ENCODE peak calls at places on chromosomes 13 and 19, in six cellular contexts. B is IMR-90, P is prostate gland, M is GM06990, X is thoracic aorta, L is uterus. K is an unnamed sample. For H3K27me3 and H3K36me3, the result is how much of the 10 kb centered on the place peaks cover.

GRCh38 chr13:58682616-58683015 is 1051.1 kb downstream of the PCDH17 start:
- DNase-seq in B (no peak), M (no peak), P (no peak), X (no peak), L (no peak), K (no peak)

GRCh38 chr19:19409235-19410030 is 4.0 kb downstream of the GATAD2A start:
- DNase-seq in L (no peak), B (no peak), M (no peak), P (peak), X (no peak), K (no peak)

GRCh38 chr19:44741841-44742352 is 6.6 kb upstream of the BCL3 start:
- DNase-seq in P (peak), X (peak), L (peak), M (no peak), B (peak), K (peak)

GRCh38 chr19:45800009-45800553 is 7.4 kb upstream of the DMWD start:
- DNase-seq in B (peak), X (no peak), P (no peak), M (peak), L (no peak), K (peak)

GRCh38 chr13:36718686-36719085 is 44.9 kb downstream of the SERTM1 start:
- DNase-seq in X (no peak), B (no peak), P (no peak), L (no peak), M (no peak), K (no peak)

GRCh38 chr19:952680-953500 is 27.1 kb downstream of the ARID3A start:
- DNase-seq in L (no peak), P (peak), X (no peak), B (no peak), M (no peak), K (no peak)

GRCh38 chr19:20044663-20045062 is 5.4 kb upstream of the ZNF682 start:
- DNase-seq in M (no peak), P (no peak), B (no peak), L (no peak), X (no peak), K (no peak)

GRCh38 chr13:99687728-99688397 is 186.6 kb downstream of the TM9SF2 start:
- DNase-seq in B (no peak), P (no peak), X (no peak), L (no peak), M (no peak), K (no peak)

GRCh38 chr13:40666905-40667621 is 622 bp upstream of the FOXO1 start:
- DNase-seq in B (no peak), P (peak), X (no peak), L (peak), M (no peak), K (peak)

GRCh38 chr19:14476663-14477401 is 1.7 kb upstream of the PTGER1 start:
- DNase-seq in M (no peak), B (peak), L (no peak), P (no peak), X (no peak), K (peak)

GRCh38 chr13:73274147-73274546 is 215.3 kb downstream of the KLF5 start:
- DNase-seq in X (no peak), P (no peak), L (no peak), B (peak), M (no peak), K (no peak)

GRCh38 chr13:36275190-36276002 is 22.2 kb downstream of the CCDC169 start:
- DNase-seq in M (no peak), L (no peak), P (peak), X (no peak), B (peak), K (no peak)

GRCh38 chr13:31631071-31631470 is 108.3 kb upstream of the RXFP2 start:
- DNase-seq in P (no peak), M (no peak), L (no peak), B (no peak), X (no peak), K (peak)

GRCh38 chr13:31627097-31627496 is 112.2 kb upstream of the RXFP2 start:
- DNase-seq in X (no peak), L (no peak), M (no peak), B (peak), P (no peak), K (no peak)

GRCh38 chr13:31629085-31629785 is 110.1 kb upstream of the RXFP2 start:
- DNase-seq in L (no peak), M (no peak), B (peak), X (no peak), P (no peak), K (peak)

DNA sequence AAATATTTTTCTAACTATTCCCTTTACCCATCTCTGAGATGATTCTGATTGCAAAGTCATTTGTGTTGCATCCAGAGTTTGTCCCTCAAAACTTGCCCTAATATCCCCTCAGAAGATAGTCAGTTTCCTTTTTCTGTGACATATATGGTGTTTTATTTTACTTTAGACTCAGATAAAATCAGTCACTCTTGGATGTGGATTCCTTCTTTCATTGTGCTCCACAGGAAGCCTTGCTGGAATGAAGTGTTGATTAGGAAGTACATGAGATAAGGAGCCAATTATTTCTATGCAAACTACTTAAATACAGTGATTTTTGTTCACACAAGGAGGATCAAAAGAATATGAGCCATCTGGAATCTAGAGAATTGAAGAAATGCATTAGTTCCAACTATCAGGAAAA is 107.6 kb upstream of the RXFP2 start:
- DNase-seq in L (no peak), X (no peak), B (no peak), P (no peak), M (no peak), K (no peak)
- H3K4me3 ChIP-seq in L (no peak), X (no peak), B (no peak), P (no peak), M (no peak), K (no peak)

GRCh38 chr19:18164072-18164471 is 9.5 kb upstream of the IFI30 start:
- DNase-seq in X (no peak), P (no peak), L (no peak), M (no peak), B (no peak), K (no peak)

GRCh38 chr19:18159810-18160209 is 6.8 kb downstream of the PIK3R2 start:
- DNase-seq in P (no peak), M (no peak), L (no peak), B (no peak), X (no peak), K (no peak)

GRCh38 chr19:18160441-18160791 is 7.5 kb downstream of the PIK3R2 start:
- DNase-seq in X (no peak), L (no peak), P (no peak), B (no peak), M (no peak), K (peak)

GRCh38 chr19:18160792-18161690 is 8.1 kb downstream of the PIK3R2 start:
- DNase-seq in X (no peak), P (peak), B (peak), L (peak), M (peak), K (peak)

DNA sequence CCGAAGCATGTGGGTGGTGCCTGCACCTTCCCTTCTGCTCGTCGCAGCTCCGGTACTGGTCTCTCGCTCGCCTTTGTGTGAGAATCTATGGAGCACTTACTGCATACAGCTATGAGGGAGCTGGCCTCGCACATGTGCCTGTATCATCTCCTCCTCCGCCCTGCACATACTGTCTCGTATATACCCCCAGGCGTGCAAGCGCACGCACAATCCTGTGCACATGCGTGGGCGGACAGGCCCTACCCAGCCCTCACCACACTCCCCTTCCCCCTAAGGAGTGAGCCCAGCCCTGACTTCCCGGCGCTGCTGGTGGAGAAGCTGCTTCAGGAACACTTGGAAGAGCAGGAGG is 8.7 kb downstream of the PIK3R2 start:
- DNase-seq in X (no peak), L (no peak), B (no peak), P (no peak), M (no peak), K (no peak)
- H3K27me3 ChIP-seq in X (under half), L (under half), B (under half), P (under half), M (under half), K (under half)

GRCh38 chr19:16875584-16876555 is 12.9 kb upstream of the F2RL3 start:
- DNase-seq in X (no peak), L (no peak), B (no peak), M (peak), P (no peak), K (no peak)
- H3K36me3 ChIP-seq in X (half or more), L (under half), B (half or more), M (under half), P (under half), K (half or more)

GRCh38 chr19:47512183-47512947 is 2.5 kb downstream of the NAPA start:
- DNase-seq in P (peak), L (no peak), B (peak), M (no peak), X (no peak), K (peak)

GRCh38 chr19:47512948-47513319 is 1.9 kb downstream of the NAPA start:
- DNase-seq in B (no peak), M (no peak), L (no peak), X (no peak), P (no peak), K (no peak)

GRCh38 chr19:47511128-47511517 is 3.7 kb downstream of the NAPA start:
- DNase-seq in L (peak), X (no peak), P (no peak), M (no peak), B (no peak), K (peak)

GRCh38 chr19:47510516-47511127 is 4.2 kb downstream of the NAPA start:
- DNase-seq in P (no peak), B (no peak), X (no peak), M (no peak), L (no peak), K (no peak)

DNA sequence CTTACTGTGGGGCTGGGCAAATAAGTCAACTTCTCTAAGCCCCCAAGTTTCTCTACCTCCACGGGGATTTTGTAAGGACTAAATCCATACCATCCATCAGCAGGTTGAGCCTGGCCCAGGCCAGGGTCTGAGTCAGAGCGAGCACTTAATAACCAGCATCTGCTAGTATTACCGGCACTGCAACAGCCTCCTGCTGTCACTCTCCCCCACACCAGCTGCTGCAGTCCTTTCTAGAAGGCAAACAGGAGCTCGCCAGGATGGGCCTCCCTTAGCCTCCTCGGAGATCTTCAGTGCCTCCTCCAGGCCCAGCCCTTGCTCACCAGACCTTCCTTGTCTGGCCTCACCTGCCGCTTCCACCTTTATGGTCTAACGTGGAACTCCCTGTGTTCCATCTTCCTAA is 3.2 kb downstream of the NAPA start:
- DNase-seq in P (no peak), M (no peak), X (no peak), L (peak), B (peak), K (peak)
- H3K4me3 ChIP-seq in P (peak), M (no peak), X (no peak), L (no peak), B (no peak), K (peak)

K was measured in MG63.